ENCODE peak calls at places on chromosomes 3 and 15, in eight cellular contexts. T is GM12878, F is K562, A is HCT116, Y is SK-N-SH, Q is Panc1, W is HepG2, B is GM23338. L is an unnamed sample. For H3K27me3, the result is how much of the 10 kb centered on the place peaks cover.

GRCh38 chr3:189316296-189317019 is 144.7 kb downstream of the TPRG1 start:
- DNase-seq in W (peak), Q (no peak), F (no peak), Y (no peak), T (no peak), B (peak), A (no peak), L (no peak)

GRCh38 chr15:62976301-62976842 is 66.2 kb upstream of the TPM1 start:
- DNase-seq in W (no peak), B (no peak), Q (no peak), T (no peak), Y (no peak), A (no peak), F (no peak), L (no peak)

GRCh38 chr3:52298147-52299098 is 10.8 kb downstream of the GLYCTK start:
- DNase-seq in W (no peak), B (peak), Q (no peak), Y (peak), T (no peak), A (no peak), F (peak), L (no peak)

GRCh38 chr3:63864008-63864871 is 573 bp downstream of the ATXN7 start:
- DNase-seq in B (peak), Q (no peak), A (no peak), F (peak), W (no peak), T (no peak), Y (peak), L (peak)

GRCh38 chr3:48928679-48929078 is 10.0 kb downstream of the ARIH2 start:
- DNase-seq in A (no peak), W (no peak), B (no peak), Y (no peak), F (no peak), Q (no peak), T (no peak), L (no peak)

GRCh38 chr3:65439641-65440040 is 599.1 kb downstream of the MAGI1 start:
- DNase-seq in F (peak), T (no peak), W (peak), Y (peak), B (peak), A (peak), Q (no peak), L (no peak)

GRCh38 chr15:39874890-39875549 is 45.0 kb downstream of the GPR176 start:
- DNase-seq in F (no peak), Y (peak), Q (peak), T (no peak), A (peak), W (peak), B (peak), L (no peak)

GRCh38 chr3:19455546-19455945 is 307.2 kb downstream of the KCNH8 start:
- DNase-seq in A (no peak), Y (no peak), F (no peak), B (no peak), T (no peak), Q (no peak), W (no peak), L (no peak)

GRCh38 chr3:133113526-133113925 is 75.3 kb downstream of the TMEM108 start:
- DNase-seq in A (no peak), F (no peak), B (no peak), T (no peak), Y (no peak), Q (no peak), W (no peak), L (no peak)

GRCh38 chr3:131995936-131996335 is 38.9 kb downstream of the CPNE4 start:
- DNase-seq in Y (no peak), F (no peak), Q (no peak), T (no peak), B (no peak), A (no peak), W (no peak), L (no peak)

GRCh38 chr3:193552911-193553310 is 1.8 kb downstream of the ATP13A4 start:
- DNase-seq in F (no peak), A (no peak), W (no peak), B (no peak), Y (no peak), Q (no peak), T (no peak), L (no peak)

GRCh38 chr3:190533511-190534282 is 19.8 kb downstream of the IL1RAP start:
- DNase-seq in B (peak), Q (no peak), W (no peak), F (no peak), T (no peak), A (no peak), Y (no peak), L (no peak)

GRCh38 chr15:86725628-86726027 is 646.0 kb downstream of the AGBL1 start:
- DNase-seq in B (no peak), F (no peak), T (no peak), W (no peak), Q (no peak), A (no peak), Y (no peak), L (no peak)

GRCh38 chr3:43023066-43023465 is 44.0 kb downstream of the GASK1A start:
- DNase-seq in T (no peak), Y (no peak), W (no peak), B (peak), F (no peak), A (no peak), Q (no peak), L (no peak)

GRCh38 chr3:149717391-149718056 is 34.8 kb downstream of the COMMD2 start:
- DNase-seq in Q (peak), T (no peak), W (peak), Y (peak), F (peak), B (peak), A (peak), L (peak)

GRCh38 chr15:52624262-52624661 is 54.9 kb downstream of the ATOSA start:
- DNase-seq in T (no peak), Y (no peak), B (no peak), Q (no peak), W (peak), A (no peak), F (no peak), L (no peak)

GRCh38 chr15:33292718-33293307 is 18.0 kb upstream of the RYR3 start:
- DNase-seq in A (peak), Q (peak), T (no peak), Y (peak), W (peak), B (peak), F (peak), L (no peak)

GRCh38 chr3:13451301-13451673 is 28.8 kb upstream of the HDAC11 start:
- DNase-seq in T (no peak), Q (no peak), W (no peak), F (peak), Y (no peak), B (no peak), A (no peak), L (no peak)

GRCh38 chr15:42156266-42156922 is at the start of gene PLA2G4F:
- DNase-seq in A (no peak), T (no peak), F (no peak), Q (no peak), Y (no peak), B (no peak), W (no peak), L (no peak)

GRCh38 chr3:72738752-72739520 is 109.3 kb downstream of the SHQ1 start:
- DNase-seq in A (no peak), T (no peak), F (peak), W (no peak), Y (peak), Q (no peak), B (peak), L (no peak)

GRCh38 chr15:98946301-98947255 is 61.0 kb downstream of the PGPEP1L start:
- DNase-seq in F (no peak), Q (no peak), W (no peak), T (no peak), A (no peak), Y (no peak), B (no peak), L (peak)

GRCh38 chr3:33218072-33218445 is 551 bp downstream of the SUSD5 start:
- DNase-seq in T (no peak), B (peak), A (no peak), Q (no peak), Y (no peak), F (no peak), W (no peak), L (no peak)

GRCh38 chr15:65376767-65377104 is 1.1 kb downstream of the IGDCC3 start:
- DNase-seq in A (no peak), Y (no peak), T (no peak), B (peak), Q (no peak), W (no peak), F (no peak), L (no peak)

GRCh38 chr15:76151599-76151974 is 91.8 kb downstream of the TMEM266 start:
- DNase-seq in F (no peak), W (no peak), Y (no peak), B (peak), T (no peak), A (no peak), Q (no peak), L (no peak)
- TF ChIP-seq REST in F (no peak), W (no peak), Y (no peak), B (no peak), T (no peak), A (no peak), Q (no peak), L (no peak)

GRCh38 chr15:68439506-68439905 is 7.5 kb upstream of the ITGA11 start:
- DNase-seq in B (no peak), W (no peak), A (no peak), Y (no peak), F (no peak), Q (no peak), T (no peak), L (no peak)

GRCh38 chr15:68436680-68437079 is 4.7 kb upstream of the ITGA11 start:
- DNase-seq in B (no peak), Q (no peak), Y (no peak), T (no peak), W (no peak), F (no peak), A (no peak), L (no peak)

GRCh38 chr15:68441045-68441743 is 9.2 kb upstream of the ITGA11 start:
- DNase-seq in W (no peak), Q (no peak), A (no peak), B (no peak), T (no peak), Y (no peak), F (no peak), L (no peak)

GRCh38 chr15:68442041-68442440 is 10.1 kb upstream of the ITGA11 start:
- DNase-seq in F (no peak), W (no peak), B (no peak), A (no peak), T (no peak), Q (no peak), Y (no peak), L (no peak)

DNA sequence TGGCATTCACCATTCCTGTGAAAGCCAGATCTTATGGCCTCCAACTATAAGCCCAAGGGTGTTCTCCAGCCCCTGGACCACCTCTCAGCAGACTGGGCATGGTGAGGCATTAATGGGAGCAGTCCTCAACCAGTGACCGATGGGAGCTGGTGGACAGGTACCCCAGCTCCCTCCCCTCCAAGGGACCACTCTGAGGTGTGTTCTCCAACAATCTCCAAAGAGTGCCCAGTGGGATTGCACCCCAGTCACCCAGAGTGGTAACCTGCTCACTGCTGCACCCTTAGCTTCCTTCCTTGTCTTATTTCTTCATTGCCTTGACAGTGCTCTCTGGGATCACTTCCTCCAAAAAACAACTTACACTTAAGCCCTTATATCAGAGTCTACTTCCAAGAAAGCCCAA is 8.2 kb upstream of the ITGA11 start:
- DNase-seq in W (no peak), A (no peak), Q (no peak), T (no peak), Y (no peak), F (no peak), B (no peak), L (no peak)
- H3K27me3 ChIP-seq in W (under half), A (under half), Q (under half), T (under half), Y (under half), F (under half), B (under half), L (under half)

GRCh38 chr15:74209997-74210573 is 7.5 kb upstream of the STRA6 start:
- DNase-seq in A (no peak), Q (no peak), W (no peak), T (no peak), Y (no peak), B (no peak), F (no peak), L (no peak)
- TF ChIP-seq REST in A (no peak), Q (no peak), W (no peak), T (no peak), Y (no peak), B (no peak), F (no peak), L (no peak)

GRCh38 chr15:81886586-81886985 is 159.2 kb downstream of the MEX3B start:
- DNase-seq in F (no peak), B (no peak), W (no peak), Q (no peak), A (no peak), Y (no peak), T (no peak), L (no peak)

GRCh38 chr15:81886080-81886479 is 159.7 kb downstream of the MEX3B start:
- DNase-seq in B (no peak), Q (no peak), Y (no peak), A (no peak), W (no peak), F (no peak), T (no peak), L (no peak)

GRCh38 chr15:81889480-81889871 is 156.3 kb downstream of the MEX3B start:
- DNase-seq in Y (no peak), A (no peak), Q (no peak), T (no peak), B (no peak), W (no peak), F (no peak), L (no peak)

GRCh38 chr15:81888748-81889479 is 156.9 kb downstream of the MEX3B start:
- DNase-seq in F (no peak), T (no peak), B (no peak), Y (no peak), A (no peak), W (no peak), Q (no peak), L (no peak)

DNA sequence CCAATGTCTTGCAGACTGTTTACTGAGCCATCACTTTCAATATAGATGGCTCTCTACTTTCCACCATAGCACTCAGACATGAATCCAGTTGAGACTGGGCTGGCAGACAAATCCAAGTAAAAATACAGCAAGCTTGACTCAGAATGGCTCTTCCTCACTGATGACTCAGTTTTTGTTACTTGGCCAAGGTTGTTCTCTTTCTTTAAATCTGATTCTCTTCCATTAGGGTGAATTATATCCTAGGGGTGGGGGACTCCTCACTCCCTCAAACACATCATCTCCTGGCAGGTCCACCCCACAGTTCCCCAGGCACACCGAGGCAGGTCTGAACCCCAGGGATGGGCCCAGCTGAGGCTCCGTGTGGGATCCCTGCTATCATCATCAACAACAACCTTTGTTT is 157.9 kb downstream of the MEX3B start:
- DNase-seq in Q (no peak), W (no peak), F (no peak), T (no peak), A (no peak), B (no peak), Y (no peak), L (no peak)
- H3K27me3 ChIP-seq in Q (under half), W (under half), F (under half), T (under half), A (under half), B (under half), Y (under half), L (under half)

DNA sequence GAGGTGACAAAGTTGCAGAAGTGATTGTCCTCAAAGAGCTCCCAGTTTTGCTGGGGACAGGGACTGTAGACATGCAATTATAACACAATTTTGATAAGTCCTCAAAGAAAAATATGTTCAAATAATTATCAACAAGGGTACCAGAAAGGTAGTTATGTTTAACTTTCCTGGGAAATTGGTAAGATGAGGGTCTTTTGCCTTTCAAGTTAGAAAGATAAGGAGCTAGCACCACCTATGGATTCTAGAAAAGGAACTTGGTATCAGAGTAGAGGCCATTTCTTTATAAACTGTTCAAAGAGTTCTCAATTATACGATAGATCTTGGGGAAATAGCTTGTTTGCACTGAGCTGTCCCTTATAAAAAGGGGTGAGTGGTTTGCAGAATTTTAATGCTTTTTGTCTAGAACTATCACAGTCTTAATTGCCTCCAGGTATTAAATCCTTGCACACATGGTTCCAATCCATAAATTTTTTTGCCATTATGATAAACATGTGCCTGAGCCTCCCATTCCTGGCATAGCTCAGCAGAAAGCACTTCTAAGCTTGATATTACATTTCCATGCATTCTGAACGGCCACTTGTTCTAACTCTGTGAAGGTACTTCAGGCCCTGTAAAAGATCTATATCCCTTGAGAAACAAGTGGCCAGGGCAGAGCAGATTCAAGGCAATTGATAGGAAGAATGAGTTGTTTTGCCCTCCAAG is 247.5 kb upstream of the LRIG1 start:
- DNase-seq in B (no peak), F (no peak), Y (no peak), W (no peak), Q (no peak), T (no peak), A (no peak), L (no peak)
- TF ChIP-seq REST in B (no peak), F (no peak), Y (no peak), W (no peak), Q (no peak), T (no peak), A (no peak), L (no peak)

GRCh38 chr3:53834429-53835095 is 11.7 kb downstream of the CHDH start:
- DNase-seq in B (no peak), Y (no peak), W (no peak), F (no peak), Q (no peak), A (no peak), T (no peak), L (peak)
- H3K27me3 ChIP-seq in B (under half), Y (under half), W (under half), F (under half), Q (under half), A (under half), T (under half), L (under half)